ENCODE peak calls at places on chromosomes 7 and 10, in seven cellular contexts. One of them, this sample, is unnamed.

GRCh38 chr7:80334185-80334584 is 177.7 kb downstream of the GNAT3 start:
- DNase-seq in CD8-positive, alpha-beta memory T cell: no peak
- DNase-seq in lower lobe of right lung: no peak
- DNase-seq in CD8-positive, alpha-beta T cell: no peak
- DNase-seq in esophagus muscularis mucosa: no peak
- DNase-seq in iPS DF 6.9: no peak
- DNase-seq in cardiac muscle cell: no peak
- DNase-seq in this sample: no peak

GRCh38 chr7:18503068-18503859 is 7.7 kb downstream of the HDAC9 start:
- DNase-seq in esophagus muscularis mucosa: no peak
- DNase-seq in cardiac muscle cell: no peak
- DNase-seq in iPS DF 6.9: no peak
- DNase-seq in CD8-positive, alpha-beta T cell: no peak
- DNase-seq in lower lobe of right lung: no peak
- DNase-seq in CD8-positive, alpha-beta memory T cell: no peak
- DNase-seq in this sample: no peak

GRCh38 chr7:132065193-132065972 is 509.0 kb upstream of the PODXL start:
- DNase-seq in cardiac muscle cell: peak; percentile 95
- DNase-seq in CD8-positive, alpha-beta T cell: no peak
- DNase-seq in esophagus muscularis mucosa: no peak
- DNase-seq in lower lobe of right lung: no peak
- DNase-seq in iPS DF 6.9: no peak
- DNase-seq in CD8-positive, alpha-beta memory T cell: no peak
- DNase-seq in this sample: no peak

GRCh38 chr7:15558747-15559146 is 3.1 kb downstream of the AGMO start:
- DNase-seq in iPS DF 6.9: no peak
- DNase-seq in CD8-positive, alpha-beta T cell: no peak
- DNase-seq in lower lobe of right lung: no peak
- DNase-seq in esophagus muscularis mucosa: no peak
- DNase-seq in cardiac muscle cell: no peak
- DNase-seq in CD8-positive, alpha-beta memory T cell: no peak
- DNase-seq in this sample: no peak

GRCh38 chr7:18425227-18425626 is 70.3 kb upstream of the HDAC9 start:
- DNase-seq in esophagus muscularis mucosa: no peak
- DNase-seq in iPS DF 6.9: no peak
- DNase-seq in CD8-positive, alpha-beta memory T cell: no peak
- DNase-seq in lower lobe of right lung: no peak
- DNase-seq in CD8-positive, alpha-beta T cell: no peak
- DNase-seq in cardiac muscle cell: no peak
- DNase-seq in this sample: no peak

GRCh38 chr7:116772423-116772852 is 89.9 kb upstream of the CAPZA2 start:
- DNase-seq in esophagus muscularis mucosa: no peak
- DNase-seq in cardiac muscle cell: peak; percentile 61
- DNase-seq in CD8-positive, alpha-beta T cell: no peak
- DNase-seq in iPS DF 6.9: no peak
- DNase-seq in lower lobe of right lung: no peak
- DNase-seq in CD8-positive, alpha-beta memory T cell: no peak
- DNase-seq in this sample: no peak

GRCh38 chr10:71241899-71242620 is 29.7 kb downstream of the UNC5B start:
- DNase-seq in lower lobe of right lung: no peak
- DNase-seq in esophagus muscularis mucosa: no peak
- DNase-seq in iPS DF 6.9: no peak
- DNase-seq in CD8-positive, alpha-beta T cell: no peak
- DNase-seq in cardiac muscle cell: peak; percentile 59
- DNase-seq in CD8-positive, alpha-beta memory T cell: no peak
- DNase-seq in this sample: no peak

GRCh38 chr7:147423875-147424274 is 1166.7 kb upstream of the C7orf33 start:
- DNase-seq in cardiac muscle cell: no peak
- DNase-seq in iPS DF 6.9: no peak
- DNase-seq in lower lobe of right lung: no peak
- DNase-seq in CD8-positive, alpha-beta memory T cell: no peak
- DNase-seq in esophagus muscularis mucosa: no peak
- DNase-seq in CD8-positive, alpha-beta T cell: no peak
- DNase-seq in this sample: no peak

GRCh38 chr7:55092186-55092976 is 73.6 kb downstream of the EGFR start:
- DNase-seq in CD8-positive, alpha-beta T cell: no peak
- DNase-seq in cardiac muscle cell: no peak
- DNase-seq in lower lobe of right lung: no peak
- DNase-seq in CD8-positive, alpha-beta memory T cell: no peak
- DNase-seq in esophagus muscularis mucosa: no peak
- DNase-seq in iPS DF 6.9: no peak
- DNase-seq in this sample: no peak

GRCh38 chr10:1957057-1957456 is 219.7 kb upstream of the ADARB2 start:
- DNase-seq in CD8-positive, alpha-beta T cell: no peak
- DNase-seq in esophagus muscularis mucosa: no peak
- DNase-seq in cardiac muscle cell: no peak
- DNase-seq in lower lobe of right lung: no peak
- DNase-seq in CD8-positive, alpha-beta memory T cell: no peak
- DNase-seq in iPS DF 6.9: no peak
- DNase-seq in this sample: no peak

GRCh38 chr7:103079836-103080235 is 4.9 kb downstream of the ARMC10 start:
- DNase-seq in CD8-positive, alpha-beta memory T cell: no peak
- DNase-seq in lower lobe of right lung: no peak
- DNase-seq in esophagus muscularis mucosa: no peak
- DNase-seq in CD8-positive, alpha-beta T cell: no peak
- DNase-seq in cardiac muscle cell: no peak
- DNase-seq in iPS DF 6.9: no peak
- DNase-seq in this sample: no peak

GRCh38 chr7:30931161-30931926 is 19.7 kb downstream of the AQP1 start:
- DNase-seq in lower lobe of right lung: peak; percentile 36
- DNase-seq in iPS DF 6.9: no peak
- DNase-seq in esophagus muscularis mucosa: peak; percentile 83
- DNase-seq in cardiac muscle cell: peak; percentile 80
- DNase-seq in CD8-positive, alpha-beta memory T cell: no peak
- DNase-seq in CD8-positive, alpha-beta T cell: no peak
- DNase-seq in this sample: no peak

GRCh38 chr7:30933124-30933893 is 21.7 kb downstream of the AQP1 start:
- DNase-seq in iPS DF 6.9: no peak
- DNase-seq in CD8-positive, alpha-beta T cell: no peak
- DNase-seq in esophagus muscularis mucosa: peak; percentile 87
- DNase-seq in lower lobe of right lung: peak; percentile 39
- DNase-seq in CD8-positive, alpha-beta memory T cell: no peak
- DNase-seq in cardiac muscle cell: no peak
- DNase-seq in this sample: peak; percentile 93

GRCh38 chr7:30932562-30932961 is 20.9 kb downstream of the AQP1 start:
- DNase-seq in lower lobe of right lung: peak; percentile 33
- DNase-seq in cardiac muscle cell: no peak
- DNase-seq in iPS DF 6.9: no peak
- DNase-seq in CD8-positive, alpha-beta memory T cell: no peak
- DNase-seq in CD8-positive, alpha-beta T cell: no peak
- DNase-seq in esophagus muscularis mucosa: no peak
- DNase-seq in this sample: no peak

GRCh38 chr7:30930621-30931020 is 19.0 kb downstream of the AQP1 start:
- DNase-seq in cardiac muscle cell: peak; percentile 56
- DNase-seq in lower lobe of right lung: no peak
- DNase-seq in iPS DF 6.9: no peak
- DNase-seq in CD8-positive, alpha-beta T cell: no peak
- DNase-seq in esophagus muscularis mucosa: peak; percentile 90
- DNase-seq in CD8-positive, alpha-beta memory T cell: no peak
- DNase-seq in this sample: no peak

DNA sequence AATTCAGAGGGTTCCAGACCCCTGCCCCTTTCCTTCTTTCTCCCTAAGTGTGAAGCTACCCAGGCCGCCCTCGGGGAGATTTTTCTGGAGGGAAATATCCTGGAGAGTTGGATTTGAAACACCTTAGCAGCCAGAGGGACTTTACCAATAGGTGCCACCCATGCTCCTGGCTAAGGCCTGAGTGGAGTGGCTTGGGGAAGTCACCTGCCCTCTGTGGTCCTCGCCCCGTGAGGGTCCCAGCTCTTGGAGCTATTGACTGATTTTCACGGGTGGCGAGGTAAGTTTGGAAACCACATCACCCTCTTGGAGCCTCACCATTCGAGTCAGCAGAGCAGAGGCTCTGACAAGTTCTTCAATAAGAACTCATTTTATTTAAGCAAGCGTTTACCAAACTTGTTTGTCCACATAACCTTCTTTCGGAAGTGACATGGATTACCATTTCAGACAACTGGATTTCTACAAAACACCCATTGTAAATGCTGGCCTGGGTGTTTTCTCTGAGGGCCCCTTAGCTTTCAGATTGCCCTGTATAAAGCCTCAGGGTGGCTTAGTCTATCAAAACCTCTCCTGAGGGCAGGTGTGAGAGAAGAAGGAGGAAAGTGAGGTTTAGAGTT is 20.4 kb downstream of the AQP1 start:
- DNase-seq in cardiac muscle cell: no peak
- DNase-seq in esophagus muscularis mucosa: peak; percentile 88
- DNase-seq in CD8-positive, alpha-beta memory T cell: no peak
- DNase-seq in lower lobe of right lung: no peak
- DNase-seq in CD8-positive, alpha-beta T cell: no peak
- DNase-seq in iPS DF 6.9: no peak
- DNase-seq in this sample: no peak
- H3K27ac ChIP-seq in cardiac muscle cell: no peak overlapping the region
- H3K27ac ChIP-seq in esophagus muscularis mucosa: no peak overlapping the region
- H3K27ac ChIP-seq in CD8-positive, alpha-beta memory T cell: no peak overlapping the region
- H3K27ac ChIP-seq in lower lobe of right lung: no peak overlapping the region
- H3K27ac ChIP-seq in CD8-positive, alpha-beta T cell: no peak overlapping the region
- H3K27ac ChIP-seq in iPS DF 6.9: no peak overlapping the region
- H3K27ac ChIP-seq in this sample: no peak overlapping the region

DNA sequence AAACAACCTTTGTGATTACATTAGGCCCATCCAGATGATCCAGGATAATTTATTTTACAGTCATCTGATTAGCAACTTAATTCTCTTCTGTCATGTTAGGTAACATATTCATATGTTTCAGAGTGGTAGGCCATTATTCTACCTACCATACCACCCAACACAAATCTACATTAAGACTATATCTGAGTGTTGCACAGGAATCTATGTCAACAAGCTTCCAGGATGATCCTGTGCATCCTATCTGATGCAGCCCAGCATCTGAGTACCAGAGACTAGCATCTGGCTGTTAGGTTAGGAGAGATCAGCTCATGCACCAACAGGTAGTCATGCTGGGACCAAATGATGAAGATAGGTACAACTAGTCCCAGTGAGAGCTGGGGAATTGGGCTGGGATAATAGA is 1.3 kb upstream of the DDX56 start:
- DNase-seq in esophagus muscularis mucosa: no peak
- DNase-seq in CD8-positive, alpha-beta memory T cell: no peak
- DNase-seq in CD8-positive, alpha-beta T cell: no peak
- DNase-seq in cardiac muscle cell: no peak
- DNase-seq in iPS DF 6.9: no peak
- DNase-seq in lower lobe of right lung: no peak
- DNase-seq in this sample: no peak
- H3K4me3 ChIP-seq in esophagus muscularis mucosa: no peak overlapping the region
- H3K4me3 ChIP-seq in CD8-positive, alpha-beta memory T cell: no peak overlapping the region
- H3K4me3 ChIP-seq in CD8-positive, alpha-beta T cell: no peak overlapping the region
- H3K4me3 ChIP-seq in cardiac muscle cell: no peak overlapping the region
- H3K4me3 ChIP-seq in iPS DF 6.9: no peak overlapping the region
- H3K4me3 ChIP-seq in lower lobe of right lung: no peak overlapping the region
- H3K4me3 ChIP-seq in this sample: no peak overlapping the region

DNA sequence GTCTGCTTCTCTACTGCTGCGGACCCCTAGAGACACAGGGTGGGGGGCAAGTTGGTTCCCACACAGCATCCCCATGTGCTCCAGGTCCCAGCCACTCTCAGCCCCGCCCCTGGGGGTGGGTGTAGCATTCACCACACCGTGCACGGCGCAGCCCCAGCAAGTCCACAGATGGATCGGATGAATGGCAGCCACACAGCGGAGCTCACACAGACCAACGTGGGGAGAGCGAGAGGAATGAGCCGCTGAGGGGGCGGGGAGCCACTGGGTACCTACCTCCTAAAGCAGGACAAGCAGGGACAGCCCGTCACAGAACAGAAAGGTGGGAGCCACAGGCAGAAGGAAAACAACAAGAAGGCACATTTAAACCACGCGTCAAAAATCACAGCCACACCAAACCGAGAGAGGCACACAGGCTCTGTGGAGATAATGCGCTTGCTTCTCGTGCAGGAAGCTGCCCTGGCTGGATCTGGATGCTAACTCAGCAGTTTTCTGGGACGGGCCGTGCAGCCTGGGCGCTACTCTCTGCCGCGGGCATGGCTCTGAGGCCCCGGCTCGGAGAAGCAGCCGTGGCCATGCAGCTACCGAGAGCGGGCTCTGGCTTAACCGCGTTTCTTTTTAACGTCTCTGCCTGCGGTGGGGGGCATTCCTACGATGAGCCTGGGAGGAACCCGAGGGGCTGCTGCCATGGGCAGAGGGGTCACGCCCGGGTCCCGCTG is 102.5 kb downstream of the CYTH3 start:
- DNase-seq in CD8-positive, alpha-beta memory T cell: no peak
- DNase-seq in esophagus muscularis mucosa: no peak
- DNase-seq in lower lobe of right lung: no peak
- DNase-seq in CD8-positive, alpha-beta T cell: no peak
- DNase-seq in iPS DF 6.9: no peak
- DNase-seq in cardiac muscle cell: no peak
- DNase-seq in this sample: peak; percentile 31
- H3K36me3 ChIP-seq in CD8-positive, alpha-beta memory T cell: no peaks in the 10 kb centered on the region
- H3K36me3 ChIP-seq in esophagus muscularis mucosa: peaks cover 55% of the 10 kb centered on the region
- H3K36me3 ChIP-seq in lower lobe of right lung: peaks cover 51% of the 10 kb centered on the region
- H3K36me3 ChIP-seq in CD8-positive, alpha-beta T cell: no peaks in the 10 kb centered on the region
- H3K36me3 ChIP-seq in iPS DF 6.9: peaks cover 3% of the 10 kb centered on the region
- H3K36me3 ChIP-seq in cardiac muscle cell: no peaks in the 10 kb centered on the region
- H3K36me3 ChIP-seq in this sample: no peaks in the 10 kb centered on the region

GRCh38 chr10:123798856-123799255 is 92.8 kb downstream of the CPXM2 start:
- DNase-seq in lower lobe of right lung: no peak
- DNase-seq in cardiac muscle cell: no peak
- DNase-seq in CD8-positive, alpha-beta T cell: no peak
- DNase-seq in esophagus muscularis mucosa: peak; percentile 89
- DNase-seq in iPS DF 6.9: no peak
- DNase-seq in CD8-positive, alpha-beta memory T cell: no peak
- DNase-seq in this sample: no peak
- H3K27ac ChIP-seq in lower lobe of right lung: no peak overlapping the region
- H3K27ac ChIP-seq in cardiac muscle cell: no peak overlapping the region
- H3K27ac ChIP-seq in CD8-positive, alpha-beta T cell: no peak overlapping the region
- H3K27ac ChIP-seq in esophagus muscularis mucosa: peak overlapping the region; percentile 78
- H3K27ac ChIP-seq in iPS DF 6.9: no peak overlapping the region
- H3K27ac ChIP-seq in CD8-positive, alpha-beta memory T cell: no peak overlapping the region
- H3K27ac ChIP-seq in this sample: no peak overlapping the region

DNA sequence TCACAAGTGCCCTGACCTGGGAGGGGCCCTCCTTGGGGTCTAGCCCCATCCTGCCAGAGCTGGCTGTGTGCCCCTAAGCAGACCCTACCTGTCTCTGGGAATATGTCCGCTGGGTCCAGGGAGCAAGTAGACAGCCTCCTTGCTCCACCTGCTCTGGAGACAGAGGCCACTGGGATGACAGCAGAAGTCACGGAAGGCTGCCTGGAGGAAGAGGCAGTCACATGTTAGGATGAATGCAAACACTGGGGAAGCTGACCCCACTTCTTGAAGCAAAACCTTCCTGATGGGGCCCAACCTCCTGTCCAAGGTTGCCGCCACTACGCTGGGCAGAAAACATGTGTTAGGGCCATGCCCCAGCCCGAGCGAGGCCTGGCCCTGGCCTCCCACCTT is 11.7 kb upstream of the LFNG start:
- DNase-seq in CD8-positive, alpha-beta T cell: no peak
- DNase-seq in cardiac muscle cell: no peak
- DNase-seq in CD8-positive, alpha-beta memory T cell: no peak
- DNase-seq in lower lobe of right lung: no peak
- DNase-seq in esophagus muscularis mucosa: no peak
- DNase-seq in iPS DF 6.9: no peak
- DNase-seq in this sample: no peak
- H3K4me3 ChIP-seq in CD8-positive, alpha-beta T cell: peak overlapping the region; percentile 47
- H3K4me3 ChIP-seq in cardiac muscle cell: no peak overlapping the region
- H3K4me3 ChIP-seq in CD8-positive, alpha-beta memory T cell: peak overlapping the region; percentile 71
- H3K4me3 ChIP-seq in lower lobe of right lung: peak overlapping the region; percentile 10
- H3K4me3 ChIP-seq in esophagus muscularis mucosa: no peak overlapping the region
- H3K4me3 ChIP-seq in iPS DF 6.9: no peak overlapping the region
- H3K4me3 ChIP-seq in this sample: no peak overlapping the region

DNA sequence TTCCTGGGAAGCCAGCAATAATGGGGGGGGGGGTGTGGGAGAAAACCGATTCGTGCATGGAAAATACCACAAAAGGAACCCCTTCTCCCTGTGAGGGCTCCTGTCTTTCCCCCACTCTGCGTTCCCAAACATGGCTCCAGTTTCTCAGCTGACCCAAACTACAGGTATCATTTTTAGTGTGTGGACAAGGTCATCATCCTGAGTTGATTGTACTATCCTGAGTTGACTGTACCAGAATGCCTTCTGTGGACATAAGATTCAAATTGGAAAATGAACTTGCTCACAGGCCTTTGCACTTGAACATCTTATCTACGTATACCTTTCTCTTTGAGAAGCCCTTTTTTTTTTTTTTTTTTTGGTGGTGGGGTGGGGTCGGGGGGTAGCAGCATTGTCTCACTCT is 49.9 kb downstream of the ZRANB1 start:
- DNase-seq in iPS DF 6.9: no peak
- DNase-seq in lower lobe of right lung: no peak
- DNase-seq in CD8-positive, alpha-beta T cell: no peak
- DNase-seq in cardiac muscle cell: no peak
- DNase-seq in esophagus muscularis mucosa: peak; percentile 21
- DNase-seq in CD8-positive, alpha-beta memory T cell: no peak
- DNase-seq in this sample: no peak
- H3K36me3 ChIP-seq in iPS DF 6.9: peaks cover 52% of the 10 kb centered on the region
- H3K36me3 ChIP-seq in lower lobe of right lung: peaks cover 98% of the 10 kb centered on the region
- H3K36me3 ChIP-seq in CD8-positive, alpha-beta T cell: no peaks in the 10 kb centered on the region
- H3K36me3 ChIP-seq in cardiac muscle cell: peaks cover 45% of the 10 kb centered on the region
- H3K36me3 ChIP-seq in esophagus muscularis mucosa: peaks cover 94% of the 10 kb centered on the region
- H3K36me3 ChIP-seq in CD8-positive, alpha-beta memory T cell: no peaks in the 10 kb centered on the region
- H3K36me3 ChIP-seq in this sample: peaks cover 84% of the 10 kb centered on the region